ENCODE peak calls at places on chromosomes 3 and 15, in ten cellular contexts. L is KBM-7; H is effector CD4-positive, alpha-beta T cell; S is NCI-H1694; E is NCI-H2081; O is activated naive CD4-positive, alpha-beta T cell; P is aorta; F is EH; J is stimulated activated CD4-positive, alpha-beta T cell treated with anti-CD3 and anti-CD28 coated beads, Interleukin-1b, Interleukin-23, amount 100 ng/mL, for 48 hours; R is smooth muscle cell of the brain vasculature. Q is an unnamed sample.

GRCh38 chr15:70799667-70800450 is 36.5 kb upstream of the UACA start:
- DNase-seq in L (no peak), H (no peak), S (no peak), E (no peak), O (no peak), P (peak; percentile 64), F (peak; percentile 99), J (no peak), R (peak; percentile 97), Q (peak; percentile 99)

GRCh38 chr15:32864051-32864450 is 146.2 kb downstream of the GREM1 start:
- DNase-seq in L (no peak), H (no peak), S (no peak), E (no peak), O (no peak), P (no peak), F (no peak), J (no peak), R (no peak), Q (peak; percentile 85)

GRCh38 chr3:31288641-31289100 is 244.1 kb upstream of the STT3B start:
- DNase-seq in L (peak; percentile 27), H (no peak), S (no peak), E (no peak), O (no peak), P (no peak), F (peak; percentile 50), J (peak; percentile 36), R (peak; percentile 58), Q (no peak)

GRCh38 chr3:19972056-19972455 is 25.2 kb downstream of the RAB5A start:
- DNase-seq in L (no peak), H (no peak), S (no peak), E (no peak), O (no peak), P (no peak), F (peak; percentile 75), J (no peak), R (no peak), Q (peak; percentile 70)

GRCh38 chr15:90591524-90591923 is 61.8 kb downstream of the CRTC3 start:
- DNase-seq in L (no peak), H (no peak), S (no peak), E (no peak), O (no peak), P (no peak), F (no peak), J (no peak), R (no peak), Q (no peak)

GRCh38 chr15:67927501-67928156 is 87.8 kb upstream of the RNU6-1 start:
- DNase-seq in L (no peak), H (no peak), S (no peak), E (no peak), O (no peak), P (peak; percentile 85), F (peak; percentile 96), J (no peak), R (peak; percentile 44), Q (peak; percentile 98)

GRCh38 chr3:129533406-129533805 is 5.0 kb downstream of the RHO start:
- DNase-seq in L (no peak), H (no peak), S (no peak), E (no peak), O (no peak), P (no peak), F (no peak), J (no peak), R (no peak), Q (no peak)

GRCh38 chr3:56855856-56856538 is 54.2 kb upstream of the ARHGEF3 start:
- DNase-seq in L (peak; percentile 60), H (peak; percentile 12), S (no peak), E (no peak), O (no peak), P (peak; percentile 54), F (peak; percentile 18), J (peak; percentile 29), R (no peak), Q (peak; percentile 56)

GRCh38 chr15:39211108-39211979 is 369.5 kb upstream of the THBS1 start:
- DNase-seq in L (no peak), H (no peak), S (no peak), E (no peak), O (no peak), P (no peak), F (no peak), J (no peak), R (no peak), Q (no peak)

GRCh38 chr15:31212286-31212685 is 110.8 kb upstream of the TRPM1 start:
- DNase-seq in L (peak; percentile 22), H (no peak), S (no peak), E (no peak), O (no peak), P (no peak), F (no peak), J (no peak), R (no peak), Q (no peak)